ENCODE peak calls at places on chromosomes 12 and 14, in six cellular contexts. S, U, V, E, A and T are unnamed samples.

GRCh38 chr12:102474438-102475064 is 5.8 kb downstream of the IGF1 start:
- DNase-seq in U (no peak), A (no peak), S (no peak), V (no peak), E (no peak), T (peak)

GRCh38 chr14:80310950-80311349 is 99.6 kb upstream of the DIO2 start:
- DNase-seq in U (peak), S (no peak), E (no peak), V (peak), A (no peak), T (peak)

GRCh38 chr12:121132601-121133481 is at the start of gene P2RX7:
- DNase-seq in E (peak), V (peak), U (peak), A (peak), S (peak), T (peak)

GRCh38 chr14:80634106-80634758 is 307.3 kb downstream of the CEP128 start:
- DNase-seq in A (no peak), U (peak), S (no peak), E (no peak), V (no peak), T (peak)

GRCh38 chr12:6831450-6831995 is 3.3 kb downstream of the P3H3 start:
- DNase-seq in A (no peak), U (no peak), E (no peak), S (no peak), V (no peak), T (no peak)

GRCh38 chr12:13041224-13041623 is 3.0 kb upstream of the FAM234B start:
- DNase-seq in E (no peak), S (no peak), U (no peak), V (no peak), A (no peak), T (no peak)

GRCh38 chr14:77031680-77032482 is 3.4 kb upstream of the IRF2BPL start:
- DNase-seq in S (no peak), U (peak), E (no peak), V (peak), A (peak), T (peak)

GRCh38 chr14:52051861-52052260 is 17.0 kb downstream of the NID2 start:
- DNase-seq in E (no peak), S (no peak), U (peak), V (peak), A (no peak), T (peak)

GRCh38 chr14:33986804-33987203 is 35.9 kb upstream of the EGLN3 start:
- DNase-seq in E (no peak), V (peak), A (no peak), S (no peak), U (peak), T (peak)

GRCh38 chr12:51517800-51518199 is 73.2 kb upstream of the SCN8A start:
- DNase-seq in S (no peak), E (no peak), V (no peak), U (no peak), A (no peak), T (no peak)

GRCh38 chr12:42868291-42868690 is 278.7 kb upstream of the PRICKLE1 start:
- DNase-seq in A (no peak), E (no peak), V (no peak), U (no peak), S (no peak), T (no peak)

GRCh38 chr14:61048640-61049039 is 67.6 kb downstream of the SLC38A6 start:
- DNase-seq in V (no peak), E (no peak), A (no peak), U (no peak), S (no peak), T (peak)

GRCh38 chr12:31790759-31791158 is 61.9 kb upstream of the AMN1 start:
- DNase-seq in E (no peak), A (no peak), U (no peak), S (no peak), V (no peak), T (no peak)

GRCh38 chr14:59882957-59883356 is 12.4 kb upstream of the RTN1 start:
- DNase-seq in V (no peak), E (no peak), A (no peak), U (no peak), S (no peak), T (no peak)

GRCh38 chr14:103198429-103199140 is 75.3 kb downstream of the TNFAIP2 start:
- DNase-seq in A (no peak), S (no peak), U (peak), V (no peak), E (peak), T (peak)

GRCh38 chr12:59650594-59651229 is 54.9 kb downstream of the SLC16A7 start:
- DNase-seq in E (no peak), A (no peak), V (no peak), S (no peak), U (peak), T (peak)

GRCh38 chr12:164207-164606 is 49.8 kb downstream of the SLC6A12 start:
- DNase-seq in A (no peak), U (no peak), E (no peak), S (no peak), V (no peak), T (no peak)

GRCh38 chr14:62914025-62914424 is 131.2 kb downstream of the KCNH5 start:
- DNase-seq in E (no peak), V (no peak), S (no peak), A (no peak), U (no peak), T (peak)

DNA sequence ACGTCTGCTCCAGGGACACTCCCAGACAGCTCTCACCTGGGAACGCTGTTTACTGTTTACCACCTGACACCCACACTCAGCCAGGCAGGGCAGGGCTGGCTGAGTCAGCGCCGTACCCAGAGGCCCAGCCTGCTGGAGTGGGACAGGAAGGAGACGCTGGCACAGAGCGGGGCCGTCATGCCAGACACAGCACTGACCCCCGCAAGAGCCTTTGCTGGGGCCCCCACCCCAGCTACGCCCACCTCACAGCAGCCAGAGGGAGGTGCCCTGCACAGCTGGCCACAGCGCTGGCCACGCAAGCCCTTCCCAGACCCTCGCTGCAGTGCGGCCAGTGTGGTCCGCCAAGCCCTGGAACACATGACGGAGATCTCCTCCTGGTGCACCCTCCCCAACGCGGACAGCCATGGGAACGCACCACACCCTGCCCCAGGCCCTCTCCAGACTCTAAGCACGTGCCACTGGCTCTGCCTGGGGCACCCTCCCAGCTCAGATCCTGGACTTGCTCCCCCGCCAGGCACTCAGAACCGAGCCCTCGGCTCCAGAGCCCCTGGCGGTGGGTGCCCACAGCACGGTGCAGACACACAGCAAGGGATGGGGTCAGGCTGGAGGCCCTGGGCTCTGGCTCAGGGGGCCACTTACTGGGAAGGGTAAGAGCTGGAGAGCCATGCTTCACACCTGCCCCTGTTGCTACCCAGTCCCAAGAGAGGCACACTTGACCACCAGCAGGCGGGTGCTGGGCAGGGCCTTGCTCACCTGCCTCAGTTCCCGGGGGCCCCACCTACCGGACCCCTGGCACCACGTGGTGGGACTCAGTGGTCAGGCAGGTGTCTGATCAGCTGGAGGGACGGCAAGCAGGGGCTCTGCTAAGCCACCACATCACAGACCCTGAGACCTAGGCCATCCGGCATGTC is 5.6 kb downstream of the AHNAK2 start:
- DNase-seq in U (peak), S (peak), A (peak), E (peak), V (no peak), T (peak)
- H3K4me3 ChIP-seq in U (no peak), S (no peak), A (no peak), E (peak), V (no peak), T (no peak)

GRCh38 chr12:114481200-114481535 is 75.2 kb upstream of the TBX5 start:
- DNase-seq in V (no peak), S (no peak), U (no peak), E (no peak), A (no peak), T (no peak)
- H3K4me3 ChIP-seq in V (no peak), S (peak), U (no peak), E (peak), A (peak), T (no peak)

DNA sequence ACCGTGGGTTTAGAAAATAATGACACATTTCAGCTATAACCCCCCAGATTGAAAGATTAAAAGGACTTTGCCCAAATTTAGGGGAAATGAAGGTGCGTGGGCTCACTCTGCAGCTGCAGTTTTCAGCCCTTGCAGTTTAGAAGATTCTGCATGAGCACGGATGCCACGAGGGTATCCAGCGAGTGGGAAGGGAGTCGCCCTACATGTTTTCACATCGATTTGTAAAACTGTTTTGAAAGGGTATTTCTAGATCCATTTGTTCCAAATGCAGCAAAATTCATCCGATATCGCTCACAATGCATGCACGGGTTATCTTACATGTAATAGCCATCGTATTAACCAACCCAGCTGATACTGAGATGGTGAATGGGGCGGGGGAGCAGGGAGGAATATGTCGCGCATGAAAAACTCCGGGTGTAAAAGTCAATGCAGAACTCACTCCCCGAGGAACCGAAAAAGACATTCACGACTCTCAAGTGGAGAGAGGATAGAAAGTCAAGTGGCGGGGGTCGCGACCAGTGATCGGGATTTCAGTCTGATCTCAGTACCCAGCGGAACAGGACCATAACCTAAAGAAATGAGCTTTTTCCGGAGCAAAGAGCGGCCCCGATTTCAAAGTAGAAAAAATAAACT is 4.9 kb upstream of the CCND2 start:
- DNase-seq in E (no peak), U (no peak), A (no peak), S (no peak), V (no peak), T (no peak)
- H3K4me3 ChIP-seq in E (peak), U (peak), A (peak), S (peak), V (peak), T (peak)

GRCh38 chr14:24131549-24131966 is 1.1 kb downstream of the FITM1 start:
- DNase-seq in S (no peak), E (no peak), A (no peak), U (no peak), V (no peak), T (no peak)

GRCh38 chr14:24130717-24131548 is 474 bp downstream of the FITM1 start:
- DNase-seq in E (no peak), V (no peak), U (no peak), A (peak), S (no peak), T (no peak)

GRCh38 chr14:24129410-24129998 is 955 bp upstream of the FITM1 start:
- DNase-seq in A (no peak), S (no peak), U (no peak), E (no peak), V (no peak), T (no peak)

GRCh38 chr14:24130380-24130716 is at the start of gene FITM1:
- DNase-seq in S (no peak), A (no peak), U (no peak), V (no peak), E (no peak), T (no peak)

DNA sequence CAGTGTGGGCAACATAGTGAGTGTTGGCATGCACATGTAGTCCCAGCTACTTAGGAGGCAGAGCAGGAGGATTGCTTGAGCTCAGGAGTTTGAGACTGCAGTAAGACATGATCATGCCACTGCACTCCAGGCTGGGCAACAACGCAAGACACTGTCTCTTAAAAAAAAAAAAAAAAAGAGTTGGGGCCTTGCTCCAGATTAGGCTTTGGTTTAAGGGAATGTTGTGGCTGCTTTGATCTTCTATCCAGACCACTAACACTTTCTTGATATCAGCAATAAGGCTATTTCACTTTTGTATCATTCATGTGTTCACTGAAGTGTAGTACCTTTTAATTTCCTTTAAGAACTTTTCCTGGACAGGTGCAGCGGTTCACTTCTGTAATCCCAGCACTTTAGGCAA is 2.8 kb upstream of the FITM1 start:
- DNase-seq in V (no peak), E (no peak), S (no peak), A (no peak), U (no peak), T (no peak)
- H3K4me3 ChIP-seq in V (no peak), E (no peak), S (no peak), A (no peak), U (no peak), T (no peak)

GRCh38 chr12:57549909-57550627 is at the start of gene KIF5A:
- DNase-seq in U (no peak), V (no peak), E (no peak), S (peak), A (no peak), T (no peak)

GRCh38 chr12:57548488-57548887 is 1.4 kb upstream of the KIF5A start:
- DNase-seq in S (no peak), E (no peak), U (no peak), A (no peak), V (no peak), T (no peak)

GRCh38 chr12:57550628-57551549 is 1.0 kb downstream of the KIF5A start:
- DNase-seq in V (no peak), A (no peak), E (no peak), S (peak), U (no peak), T (no peak)

GRCh38 chr12:57547366-57548315 is 649 bp upstream of the DCTN2 start:
- DNase-seq in U (no peak), E (no peak), S (no peak), A (no peak), V (no peak), T (no peak)

GRCh38 chr12:57549203-57549908 is 488 bp upstream of the KIF5A start:
- DNase-seq in S (no peak), V (no peak), A (no peak), E (no peak), U (no peak), T (no peak)
- H3K4me3 ChIP-seq in S (peak), V (peak), A (peak), E (peak), U (peak), T (peak)

DNA sequence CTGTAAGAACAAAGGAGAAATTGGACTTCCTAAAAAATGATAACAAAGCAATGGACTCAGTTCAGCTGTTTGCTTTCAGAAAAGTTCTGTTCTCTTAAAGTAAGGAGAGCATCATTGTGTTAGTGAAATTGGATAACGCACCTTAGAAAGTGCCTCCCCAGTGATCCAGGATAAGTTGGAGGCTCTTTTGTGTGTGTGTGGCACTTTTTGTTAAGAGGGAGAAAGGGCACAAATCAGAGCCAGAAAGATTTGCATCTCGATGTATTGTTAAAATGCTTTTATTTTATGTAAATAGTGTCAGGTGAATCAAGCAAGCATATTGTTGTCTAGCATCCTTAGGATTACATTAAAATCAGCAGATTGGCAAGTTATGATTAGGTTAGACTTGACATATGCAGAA is 2.1 kb downstream of the STK38L start:
- DNase-seq in V (no peak), U (no peak), A (no peak), S (no peak), E (no peak), T (no peak)
- H3K4me3 ChIP-seq in V (peak), U (peak), A (peak), S (no peak), E (no peak), T (no peak)

DNA sequence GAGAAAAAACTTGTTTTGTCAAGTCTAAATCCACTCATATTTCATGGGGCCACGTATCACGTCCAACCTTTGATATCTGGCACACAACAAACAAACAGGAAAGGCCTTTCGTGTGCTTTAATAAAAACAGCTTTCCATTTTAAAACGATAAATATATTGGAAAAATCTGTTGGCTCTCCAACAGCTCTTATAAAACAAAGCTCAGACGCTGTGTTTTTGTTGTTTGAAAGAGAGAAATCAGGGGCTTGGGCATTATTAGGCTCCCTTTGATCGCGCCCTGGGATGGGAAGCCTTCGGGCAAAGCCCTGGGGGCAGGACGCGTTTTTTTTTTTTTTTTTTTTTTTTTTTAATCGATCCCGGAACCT is 430 bp upstream of the PLEKHA5 start:
- DNase-seq in V (no peak), A (no peak), E (no peak), S (no peak), U (no peak), T (peak)
- H3K4me3 ChIP-seq in V (peak), A (peak), E (peak), S (peak), U (peak), T (peak)

GRCh38 chr12:114684870-114685273 is 897 bp upstream of the TBX3 start:
- DNase-seq in U (no peak), A (no peak), V (no peak), E (no peak), S (no peak), T (no peak)
- H3K4me3 ChIP-seq in U (peak), A (peak), V (peak), E (peak), S (peak), T (peak)

DNA sequence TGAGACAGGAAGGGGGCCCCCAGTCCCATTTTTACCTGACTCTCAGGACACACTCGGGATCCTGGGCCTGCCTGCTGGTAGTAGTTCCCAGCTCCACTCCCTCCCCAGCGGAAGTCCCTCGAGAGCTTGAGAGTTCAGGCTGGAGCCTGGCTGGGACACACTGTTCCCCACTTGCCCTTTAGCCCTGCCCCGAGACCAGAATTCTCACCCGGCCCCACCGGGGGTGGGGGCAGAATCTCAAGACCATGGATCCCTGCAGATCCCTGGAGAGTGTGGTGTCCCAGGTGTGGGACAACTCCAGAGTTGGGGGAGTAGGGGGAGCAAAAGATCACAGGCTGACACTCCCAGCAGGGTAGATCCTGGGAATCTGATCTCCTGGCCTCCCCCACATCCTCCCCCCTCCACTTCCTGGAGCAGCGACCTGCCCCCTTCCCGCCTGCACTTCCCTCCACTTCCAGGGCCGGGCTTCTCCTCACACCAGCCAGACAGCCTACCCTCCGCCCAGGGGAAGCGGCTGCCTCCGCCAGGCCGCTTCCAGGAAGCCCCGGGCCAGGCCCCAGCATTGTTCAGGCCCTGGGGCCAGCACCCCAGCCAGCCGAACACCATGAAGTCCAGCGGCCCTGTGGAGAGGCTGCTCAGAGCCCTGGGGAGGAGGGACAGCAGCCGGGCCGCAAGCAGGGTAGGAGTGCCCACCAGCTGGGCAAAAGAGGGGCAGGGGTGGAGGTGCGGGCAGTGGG is at the start of gene TNS2:
- DNase-seq in U (peak), V (no peak), A (peak), S (peak), E (peak), T (peak)
- H3K4me3 ChIP-seq in U (peak), V (peak), A (peak), S (peak), E (peak), T (peak)